ENCODE peak calls at places on chromosomes 11 and 22, in six cellular contexts. A is sigmoid colon; I is CD8-positive, alpha-beta T cell; Q is right lobe of liver; S is MM.1S; J is endodermal cell. F is an unnamed sample. For H3K4me1 and H3K9me3, the result is how much of the 10 kb centered on the place peaks cover.

GRCh38 chr11:96199563-96200025 is 143.4 kb downstream of the MAML2 start:
- DNase-seq in A (no peak), I (peak), Q (no peak), S (no peak), J (no peak), F (no peak)

GRCh38 chr11:115910379-115910778 is 406.2 kb upstream of the CADM1 start:
- DNase-seq in A (no peak), I (no peak), Q (no peak), S (no peak), J (no peak), F (no peak)

GRCh38 chr22:43624144-43624998 is 187.7 kb downstream of the EFCAB6 start:
- DNase-seq in A (no peak), I (no peak), Q (no peak), S (no peak), J (no peak), F (no peak)

GRCh38 chr22:42396621-42397331 is 35.4 kb downstream of the NFAM1 start:
- DNase-seq in A (no peak), I (peak), Q (no peak), S (peak), J (no peak), F (peak)

GRCh38 chr22:43256569-43257360 is 69.8 kb upstream of the TTLL12 start:
- DNase-seq in A (no peak), I (no peak), Q (no peak), S (no peak), J (no peak), F (no peak)

GRCh38 chr11:2301631-2302272 is at the start of the genes C11orf21 and TSPAN32:
- DNase-seq in A (no peak), I (peak), Q (peak), S (no peak), J (no peak), F (peak)

GRCh38 chr11:79485694-79486093 is 44.9 kb upstream of the TENM4 start:
- DNase-seq in A (no peak), I (no peak), Q (no peak), S (no peak), J (peak), F (no peak)

GRCh38 chr11:67562951-67563350 is 20.7 kb upstream of the GSTP1 start:
- DNase-seq in A (no peak), I (no peak), Q (no peak), S (no peak), J (no peak), F (no peak)

GRCh38 chr11:92453055-92453454 is 228.4 kb downstream of the FAT3 start:
- DNase-seq in A (no peak), I (no peak), Q (no peak), S (no peak), J (no peak), F (no peak)

GRCh38 chr22:41565403-41566054 is 4.7 kb downstream of the CSDC2 start:
- DNase-seq in A (peak), I (no peak), Q (no peak), S (no peak), J (peak), F (peak)

GRCh38 chr11:1730230-1730629 is 20.2 kb downstream of the IFITM10 start:
- DNase-seq in A (no peak), I (no peak), Q (no peak), S (no peak), J (peak), F (peak)

GRCh38 chr11:9982127-9982795 is 311.8 kb downstream of the SBF2 start:
- DNase-seq in A (no peak), I (no peak), Q (no peak), S (no peak), J (no peak), F (no peak)

GRCh38 chr11:126163074-126163700 is 48.3 kb downstream of the RPUSD4 start:
- DNase-seq in A (peak), I (no peak), Q (peak), S (no peak), J (peak), F (peak)

GRCh38 chr22:37544955-37545702 is 15.2 kb upstream of the CDC42EP1 start:
- DNase-seq in A (peak), I (peak), Q (peak), S (peak), J (peak), F (peak)

GRCh38 chr11:11272254-11272653 is 80.8 kb downstream of the CSNK2A3 start:
- DNase-seq in A (no peak), I (no peak), Q (no peak), S (no peak), J (no peak), F (no peak)

GRCh38 chr22:30310881-30311771 is 15.6 kb downstream of the TBC1D10A start:
- DNase-seq in A (peak), I (no peak), Q (peak), S (no peak), J (no peak), F (peak)

GRCh38 chr11:126318642-126319373 is 14.9 kb downstream of the DCPS start:
- DNase-seq in A (peak), I (peak), Q (no peak), S (peak), J (no peak), F (peak)

GRCh38 chr11:46977038-46977818 is 40.7 kb downstream of the CSTPP1 start:
- DNase-seq in A (no peak), I (no peak), Q (no peak), S (no peak), J (peak), F (no peak)

DNA sequence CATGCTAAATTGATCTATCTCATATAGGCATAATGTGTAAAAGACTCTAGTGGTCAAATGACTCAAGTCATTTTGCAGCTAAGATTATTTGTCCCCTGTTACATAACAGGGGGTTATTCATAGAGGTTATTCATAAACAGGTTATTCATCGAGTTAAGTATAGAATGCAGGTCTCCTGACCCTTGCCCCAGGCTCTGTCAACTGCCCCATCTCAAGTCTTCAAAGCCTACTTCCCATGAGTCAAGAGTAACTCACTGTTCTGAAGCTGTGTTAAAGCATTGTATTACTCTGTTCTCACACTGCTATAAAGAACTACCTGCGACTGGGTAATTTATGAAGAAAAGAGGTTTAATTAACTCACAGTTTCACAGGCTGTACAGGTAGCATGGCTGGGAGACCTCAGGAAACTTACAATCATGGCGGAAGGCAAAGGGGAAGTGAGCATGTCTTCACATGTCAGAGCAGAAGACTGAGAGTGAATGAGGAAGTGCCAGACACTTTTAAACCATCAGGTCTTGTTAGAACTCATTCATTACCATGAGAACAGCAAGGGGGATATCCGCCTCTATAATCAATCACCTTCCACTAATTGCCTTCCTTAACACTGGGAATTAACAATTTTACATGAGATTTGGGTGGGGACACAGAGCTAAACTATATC is 226.2 kb upstream of the BLID start:
- DNase-seq in A (no peak), I (no peak), Q (no peak), S (no peak), J (no peak), F (no peak)
- H3K4me1 ChIP-seq in A (under half), I (under half), Q (under half), S (under half), J (under half), F (under half)

GRCh38 chr11:21229224-21229623 is 559.8 kb downstream of the NELL1 start:
- DNase-seq in A (no peak), I (no peak), Q (no peak), S (no peak), J (no peak), F (no peak)

GRCh38 chr11:21225860-21226259 is 556.5 kb downstream of the NELL1 start:
- DNase-seq in A (no peak), I (no peak), Q (no peak), S (no peak), J (no peak), F (no peak)
- H3K4me3 ChIP-seq in A (no peak), I (no peak), Q (no peak), S (no peak), J (no peak), F (no peak)

GRCh38 chr22:48883211-48883960 is 944.3 kb downstream of the BRD1 start:
- DNase-seq in A (peak), I (no peak), Q (peak), S (no peak), J (peak), F (no peak)

GRCh38 chr22:48885271-48885918 is 942.3 kb downstream of the BRD1 start:
- DNase-seq in A (peak), I (no peak), Q (peak), S (no peak), J (peak), F (no peak)

GRCh38 chr22:48882636-48883200 is 945.0 kb downstream of the BRD1 start:
- DNase-seq in A (peak), I (no peak), Q (peak), S (no peak), J (peak), F (no peak)

GRCh38 chr22:48884786-48885185 is 942.9 kb downstream of the BRD1 start:
- DNase-seq in A (peak), I (no peak), Q (peak), S (no peak), J (peak), F (no peak)

DNA sequence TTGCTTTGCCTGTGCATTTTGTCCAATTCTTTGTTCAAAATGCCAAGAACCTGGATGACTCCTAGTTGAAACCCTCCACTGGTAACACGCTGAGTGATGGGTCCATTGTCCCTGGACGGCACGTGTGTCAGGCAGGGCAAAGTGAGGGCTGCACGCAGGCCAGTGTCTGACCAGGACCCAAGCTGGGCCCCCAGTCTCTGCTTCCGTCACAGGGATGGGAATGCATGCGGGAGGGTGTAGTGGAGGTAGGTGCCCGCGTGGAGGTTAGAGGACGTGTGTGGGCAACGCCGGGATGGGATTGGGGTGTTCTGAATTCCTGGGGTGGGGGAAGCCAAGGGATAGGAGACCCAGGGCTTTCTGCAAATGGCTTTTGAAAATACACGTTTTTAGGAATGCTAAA is 943.4 kb downstream of the BRD1 start:
- DNase-seq in A (peak), I (no peak), Q (peak), S (no peak), J (peak), F (peak)
- H3K9me3 ChIP-seq in A (under half), I (under half), Q (under half), S (under half), J (under half), F (under half)

DNA sequence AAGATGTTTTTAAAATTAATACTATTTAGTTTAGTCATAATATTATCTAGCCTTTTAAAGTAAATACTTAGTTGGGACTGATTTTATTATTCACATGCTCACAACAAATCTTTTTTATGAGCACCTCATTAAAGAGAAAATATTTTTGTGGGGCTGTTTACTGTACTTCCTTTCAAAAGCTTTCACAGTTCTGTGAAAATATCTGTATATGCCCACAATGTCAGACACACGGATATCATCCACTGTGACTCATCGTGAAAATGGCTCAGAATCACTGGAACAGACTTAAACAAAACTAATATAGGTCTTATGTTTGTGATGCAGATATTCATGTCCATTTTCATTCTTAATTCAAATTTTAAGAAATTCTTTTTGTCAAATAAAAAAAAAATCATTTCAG is 305.2 kb downstream of the RAB38 start:
- DNase-seq in A (no peak), I (no peak), Q (no peak), S (no peak), J (no peak), F (no peak)
- H3K4me1 ChIP-seq in A (under half), I (under half), Q (under half), S (under half), J (under half), F (under half)

DNA sequence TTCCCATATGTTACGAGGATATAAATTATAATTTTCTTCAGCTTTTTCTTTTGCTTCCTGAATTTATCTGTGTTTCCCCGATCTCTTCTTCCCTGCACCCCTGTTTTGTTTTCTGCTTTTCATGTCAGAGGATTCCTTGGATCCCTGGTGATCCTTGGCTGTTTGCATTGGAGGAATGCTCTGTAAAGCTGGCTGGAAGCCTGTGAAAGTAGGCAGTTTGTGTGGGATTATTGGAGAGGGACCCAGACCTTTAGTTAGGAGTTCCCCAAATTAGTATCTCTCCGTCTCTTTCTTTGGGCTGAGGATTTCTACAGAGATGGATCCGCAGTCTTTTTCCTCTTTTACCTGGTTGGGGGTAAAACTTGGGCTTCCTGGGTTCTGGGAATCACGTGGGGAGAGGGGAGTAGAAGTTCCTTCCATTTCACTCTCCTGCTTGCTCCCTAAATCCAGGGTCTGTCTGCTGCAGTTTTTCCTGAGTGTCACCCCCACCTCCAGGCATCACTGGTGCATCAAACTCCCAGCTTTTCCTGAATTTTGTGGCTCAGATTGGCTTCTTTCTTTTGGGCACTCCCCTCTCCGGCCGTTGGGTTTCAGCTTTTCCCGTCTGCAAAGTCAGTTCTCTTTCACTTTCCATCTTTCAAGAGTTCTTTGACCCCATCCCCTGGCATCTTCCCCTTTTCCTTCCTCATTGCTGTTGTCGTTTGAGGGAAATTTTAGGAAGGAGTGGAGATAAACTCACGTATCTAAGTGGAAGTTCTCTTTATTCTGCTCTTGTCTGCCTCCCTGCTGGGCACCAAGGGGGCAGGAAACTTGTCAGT is 79.1 kb upstream of the ALX4 start:
- DNase-seq in A (no peak), I (no peak), Q (no peak), S (no peak), J (no peak), F (no peak)
- H3K4me3 ChIP-seq in A (no peak), I (no peak), Q (peak), S (peak), J (no peak), F (no peak)